ENCODE peak calls at places on chromosomes 4 and X, in nine cellular contexts. G is osteocyte; V is A549; Y is stimulated activated CD8-positive, alpha-beta memory T cell treated with anti-CD3 and anti-CD28 coated beads, Interleukin-2, amount 100 ng/mL, for 48 hours; O is A172; R is K562; A is adipocyte; S is activated T-helper 1 cell treated with Interleukin-2 at 50 U/mL for 16 hours; U is IMR-90. I is an unnamed sample.

GRCh38 chrX:13398073-13398823 is 78.4 kb upstream of the ATXN3L start:
- DNase-seq in G (peak; percentile 90), V (peak; percentile 75), Y (no peak), O (peak; percentile 100), R (peak; percentile 17), A (peak; percentile 97), S (no peak), U (peak; percentile 100), I (peak; percentile 97)

GRCh38 chrX:40083120-40083978 is 14.4 kb downstream of the BCOR start:
- DNase-seq in G (no peak), V (no peak), Y (no peak), O (no peak), R (peak; percentile 77), A (no peak), S (no peak), U (no peak), I (no peak)

GRCh38 chr4:153748378-153748777 is 11.4 kb downstream of the RNF175 start:
- DNase-seq in G (peak; percentile 77), V (peak; percentile 5), Y (no peak), O (peak; percentile 71), R (no peak), A (peak; percentile 86), S (no peak), U (peak; percentile 38), I (peak; percentile 35)

GRCh38 chrX:54818221-54818620 is 10.7 kb downstream of the MAGED2 start:
- DNase-seq in G (no peak), V (no peak), Y (no peak), O (no peak), R (no peak), A (no peak), S (no peak), U (no peak), I (no peak)

GRCh38 chr4:182842104-182842600 is 75.0 kb downstream of the DCTD start:
- DNase-seq in G (no peak), V (no peak), Y (no peak), O (no peak), R (no peak), A (no peak), S (no peak), U (no peak), I (no peak)

GRCh38 chr4:64780664-64781063 is 371.4 kb upstream of the TECRL start:
- DNase-seq in G (no peak), V (no peak), Y (no peak), O (no peak), R (no peak), A (no peak), S (no peak), U (no peak), I (no peak)

GRCh38 chr4:21790437-21791029 is 158.0 kb downstream of the KCNIP4 start:
- DNase-seq in G (no peak), V (no peak), Y (no peak), O (peak; percentile 35), R (peak; percentile 3), A (peak; percentile 80), S (no peak), U (peak; percentile 54), I (peak; percentile 66)

GRCh38 chrX:40683245-40683644 is 35.9 kb upstream of the CXorf38 start:
- DNase-seq in G (no peak), V (no peak), Y (no peak), O (no peak), R (no peak), A (no peak), S (no peak), U (no peak), I (peak; percentile 12)

GRCh38 chr4:76197001-76197743 is 16.5 kb downstream of the SCARB2 start:
- DNase-seq in G (no peak), V (no peak), Y (no peak), O (no peak), R (no peak), A (peak; percentile 34), S (no peak), U (peak; percentile 41), I (no peak)

GRCh38 chr4:146342600-146343192 is 128.4 kb downstream of the REELD1 start:
- DNase-seq in G (no peak), V (peak; percentile 2), Y (no peak), O (no peak), R (peak; percentile 28), A (peak; percentile 81), S (no peak), U (peak; percentile 47), I (peak; percentile 68)

GRCh38 chr4:4443821-4444220 is 56.9 kb downstream of the NSG1 start:
- DNase-seq in G (no peak), V (no peak), Y (no peak), O (peak; percentile 72), R (peak; percentile 47), A (peak; percentile 67), S (no peak), U (peak; percentile 65), I (peak; percentile 68)

GRCh38 chr4:53479731-53480525 is 102.5 kb downstream of the FIP1L1 start:
- DNase-seq in G (no peak), V (no peak), Y (no peak), O (peak; percentile 29), R (no peak), A (peak; percentile 65), S (no peak), U (peak; percentile 73), I (no peak)

GRCh38 chrX:31606796-31607195 is 535.0 kb upstream of the FTHL17 start:
- DNase-seq in G (no peak), V (no peak), Y (no peak), O (no peak), R (no peak), A (no peak), S (no peak), U (no peak), I (no peak)

GRCh38 chrX:576904-577303 is 53.7 kb upstream of the SHOX start:
- DNase-seq in G (peak; percentile 19), V (no peak), Y (no peak), O (no peak), R (no peak), A (no peak), S (no peak), U (no peak), I (no peak)

GRCh38 chr4:22897520-22898108 is 204.9 kb downstream of the GBA3 start:
- DNase-seq in G (no peak), V (peak; percentile 3), Y (no peak), O (peak; percentile 57), R (peak; percentile 26), A (peak; percentile 23), S (no peak), U (peak; percentile 5), I (peak; percentile 8)